ENCODE peak calls at places on chromosome 5, in six cellular contexts. One of them, this sample, is unnamed.

GRCh38 chr5:146825033-146825432 is 53.5 kb downstream of the PPP2R2B start:
- DNase-seq in GM10248: no peak
- DNase-seq in Calu3: peak
- DNase-seq in activated B cell treated with CpG ODN at 0.5 μM for 24 hours: no peak
- DNase-seq in fibroblast of lung: peak
- DNase-seq in lower lobe of right lung: no peak
- DNase-seq in this sample: peak

GRCh38 chr5:122156724-122157325 is 27.5 kb downstream of the ZNF474 start:
- DNase-seq in GM10248: no peak
- DNase-seq in Calu3: peak
- DNase-seq in activated B cell treated with CpG ODN at 0.5 μM for 24 hours: no peak
- DNase-seq in fibroblast of lung: peak
- DNase-seq in lower lobe of right lung: no peak
- DNase-seq in this sample: peak

GRCh38 chr5:50767588-50767987 is 101.2 kb downstream of the PARP8 start:
- DNase-seq in GM10248: no peak
- DNase-seq in Calu3: no peak
- DNase-seq in activated B cell treated with CpG ODN at 0.5 μM for 24 hours: no peak
- DNase-seq in fibroblast of lung: no peak
- DNase-seq in lower lobe of right lung: no peak
- DNase-seq in this sample: no peak

GRCh38 chr5:156378159-156378558 is 51.2 kb downstream of the SGCD start:
- DNase-seq in GM10248: no peak
- DNase-seq in Calu3: no peak
- DNase-seq in activated B cell treated with CpG ODN at 0.5 μM for 24 hours: no peak
- DNase-seq in fibroblast of lung: no peak
- DNase-seq in lower lobe of right lung: no peak
- DNase-seq in this sample: no peak

GRCh38 chr5:64635056-64635686 is 55.1 kb upstream of the SHISAL2B start:
- DNase-seq in GM10248: peak
- DNase-seq in Calu3: no peak
- DNase-seq in activated B cell treated with CpG ODN at 0.5 μM for 24 hours: no peak
- DNase-seq in fibroblast of lung: peak
- DNase-seq in lower lobe of right lung: no peak
- DNase-seq in this sample: no peak

GRCh38 chr5:69231281-69231680 is 3.4 kb upstream of the CDK7 start:
- DNase-seq in GM10248: no peak
- DNase-seq in Calu3: no peak
- DNase-seq in activated B cell treated with CpG ODN at 0.5 μM for 24 hours: no peak
- DNase-seq in fibroblast of lung: no peak
- DNase-seq in lower lobe of right lung: no peak
- DNase-seq in this sample: no peak

GRCh38 chr5:145712245-145712644 is 122.9 kb downstream of the PRELID2 start:
- DNase-seq in GM10248: no peak
- DNase-seq in Calu3: no peak
- DNase-seq in activated B cell treated with CpG ODN at 0.5 μM for 24 hours: no peak
- DNase-seq in fibroblast of lung: no peak
- DNase-seq in lower lobe of right lung: no peak
- DNase-seq in this sample: no peak

GRCh38 chr5:19885040-19885824 is 102.8 kb downstream of the CDH18 start:
- DNase-seq in GM10248: no peak
- DNase-seq in Calu3: no peak
- DNase-seq in activated B cell treated with CpG ODN at 0.5 μM for 24 hours: no peak
- DNase-seq in fibroblast of lung: no peak
- DNase-seq in lower lobe of right lung: no peak
- DNase-seq in this sample: no peak

GRCh38 chr5:91160751-91161285 is 222.3 kb downstream of the ARRDC3 start:
- DNase-seq in GM10248: no peak
- DNase-seq in Calu3: no peak
- DNase-seq in activated B cell treated with CpG ODN at 0.5 μM for 24 hours: no peak
- DNase-seq in fibroblast of lung: no peak
- DNase-seq in lower lobe of right lung: no peak
- DNase-seq in this sample: no peak

GRCh38 chr5:88452820-88453219 is 184.2 kb upstream of the TMEM161B start:
- DNase-seq in GM10248: no peak
- DNase-seq in Calu3: peak
- DNase-seq in activated B cell treated with CpG ODN at 0.5 μM for 24 hours: no peak
- DNase-seq in fibroblast of lung: no peak
- DNase-seq in lower lobe of right lung: no peak
- DNase-seq in this sample: peak

GRCh38 chr5:68894673-68895072 is 199.1 kb upstream of the SLC30A5 start:
- DNase-seq in GM10248: no peak
- DNase-seq in Calu3: no peak
- DNase-seq in activated B cell treated with CpG ODN at 0.5 μM for 24 hours: no peak
- DNase-seq in fibroblast of lung: no peak
- DNase-seq in lower lobe of right lung: no peak
- DNase-seq in this sample: no peak

GRCh38 chr5:178206166-178207101 is 2.1 kb downstream of the HNRNPAB start:
- DNase-seq in GM10248: no peak
- DNase-seq in Calu3: no peak
- DNase-seq in activated B cell treated with CpG ODN at 0.5 μM for 24 hours: no peak
- DNase-seq in fibroblast of lung: peak
- DNase-seq in lower lobe of right lung: no peak
- DNase-seq in this sample: no peak

GRCh38 chr5:14439087-14439841 is 142.3 kb upstream of the OTULINL start:
- DNase-seq in GM10248: no peak
- DNase-seq in Calu3: no peak
- DNase-seq in activated B cell treated with CpG ODN at 0.5 μM for 24 hours: no peak
- DNase-seq in fibroblast of lung: peak
- DNase-seq in lower lobe of right lung: no peak
- DNase-seq in this sample: no peak

GRCh38 chr5:121797677-121798518 is 53.8 kb upstream of the FTMT start:
- DNase-seq in GM10248: no peak
- DNase-seq in Calu3: no peak
- DNase-seq in activated B cell treated with CpG ODN at 0.5 μM for 24 hours: no peak
- DNase-seq in fibroblast of lung: no peak
- DNase-seq in lower lobe of right lung: no peak
- DNase-seq in this sample: no peak

GRCh38 chr5:20554001-20554400 is 566.0 kb upstream of the CDH18 start:
- DNase-seq in GM10248: no peak
- DNase-seq in Calu3: no peak
- DNase-seq in activated B cell treated with CpG ODN at 0.5 μM for 24 hours: no peak
- DNase-seq in fibroblast of lung: peak
- DNase-seq in lower lobe of right lung: no peak
- DNase-seq in this sample: no peak

GRCh38 chr5:115648072-115648471 is 22.2 kb upstream of the TMED7 start:
- DNase-seq in GM10248: no peak
- DNase-seq in Calu3: no peak
- DNase-seq in activated B cell treated with CpG ODN at 0.5 μM for 24 hours: no peak
- DNase-seq in fibroblast of lung: no peak
- DNase-seq in lower lobe of right lung: no peak
- DNase-seq in this sample: no peak

GRCh38 chr5:5939724-5940370 is 438.5 kb downstream of the MED10 start:
- DNase-seq in GM10248: no peak
- DNase-seq in Calu3: no peak
- DNase-seq in activated B cell treated with CpG ODN at 0.5 μM for 24 hours: no peak
- DNase-seq in fibroblast of lung: no peak
- DNase-seq in lower lobe of right lung: no peak
- DNase-seq in this sample: no peak

GRCh38 chr5:54049963-54050362 is 260.4 kb downstream of the ARL15 start:
- DNase-seq in GM10248: no peak
- DNase-seq in Calu3: no peak
- DNase-seq in activated B cell treated with CpG ODN at 0.5 μM for 24 hours: no peak
- DNase-seq in fibroblast of lung: peak
- DNase-seq in lower lobe of right lung: no peak
- DNase-seq in this sample: no peak

GRCh38 chr5:8773091-8773615 is 772.7 kb downstream of the SEMA5A start:
- DNase-seq in GM10248: no peak
- DNase-seq in Calu3: no peak
- DNase-seq in activated B cell treated with CpG ODN at 0.5 μM for 24 hours: no peak
- DNase-seq in fibroblast of lung: no peak
- DNase-seq in lower lobe of right lung: no peak
- DNase-seq in this sample: no peak

GRCh38 chr5:143002459-143003327 is 232.5 kb downstream of the ARHGAP26 start:
- DNase-seq in GM10248: peak
- DNase-seq in Calu3: peak
- DNase-seq in activated B cell treated with CpG ODN at 0.5 μM for 24 hours: no peak
- DNase-seq in fibroblast of lung: peak
- DNase-seq in lower lobe of right lung: peak
- DNase-seq in this sample: no peak

GRCh38 chr5:73205309-73205708 is 32.3 kb downstream of the TMEM174 start:
- DNase-seq in GM10248: no peak
- DNase-seq in Calu3: no peak
- DNase-seq in activated B cell treated with CpG ODN at 0.5 μM for 24 hours: no peak
- DNase-seq in fibroblast of lung: no peak
- DNase-seq in lower lobe of right lung: no peak
- DNase-seq in this sample: no peak

GRCh38 chr5:132687995-132688394 is 14.2 kb downstream of the IL4 start:
- DNase-seq in GM10248: no peak
- DNase-seq in Calu3: no peak
- DNase-seq in activated B cell treated with CpG ODN at 0.5 μM for 24 hours: no peak
- DNase-seq in fibroblast of lung: no peak
- DNase-seq in lower lobe of right lung: no peak
- DNase-seq in this sample: no peak

DNA sequence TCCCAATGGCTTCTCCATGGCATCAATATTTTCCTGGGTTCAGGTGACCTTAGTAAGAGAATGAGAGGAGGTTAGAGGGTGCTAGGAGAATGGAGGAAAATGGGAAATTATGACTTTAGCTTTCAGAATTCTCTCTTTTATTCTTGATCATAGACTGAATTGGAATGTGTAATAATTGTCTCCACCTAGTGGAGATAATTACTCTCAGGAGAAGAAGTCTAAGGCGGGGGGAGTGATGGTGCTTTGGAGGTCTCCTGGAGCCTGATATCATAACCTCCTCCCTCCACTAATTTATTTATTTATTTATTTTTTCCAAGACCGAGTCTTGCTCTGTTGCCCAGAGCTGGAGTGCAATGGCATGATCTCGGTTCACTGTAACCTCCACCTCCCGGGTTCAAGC is 221.3 kb downstream of the GRIA1 start:
- DNase-seq in GM10248: no peak
- DNase-seq in Calu3: no peak
- DNase-seq in activated B cell treated with CpG ODN at 0.5 μM for 24 hours: no peak
- DNase-seq in fibroblast of lung: peak
- DNase-seq in lower lobe of right lung: no peak
- DNase-seq in this sample: no peak
- TF ChIP-seq CTCF in GM10248: no peak
- TF ChIP-seq CTCF in Calu3: no peak
- TF ChIP-seq CTCF in activated B cell treated with CpG ODN at 0.5 μM for 24 hours: no peak
- TF ChIP-seq CTCF in fibroblast of lung: no peak
- TF ChIP-seq CTCF in lower lobe of right lung: peak
- TF ChIP-seq CTCF in this sample: no peak

GRCh38 chr5:57327934-57328333 is 154.1 kb downstream of the GPBP1 start:
- DNase-seq in GM10248: no peak
- DNase-seq in Calu3: peak
- DNase-seq in activated B cell treated with CpG ODN at 0.5 μM for 24 hours: no peak
- DNase-seq in fibroblast of lung: peak
- DNase-seq in lower lobe of right lung: no peak
- DNase-seq in this sample: no peak
- TF ChIP-seq CTCF in GM10248: no peak
- TF ChIP-seq CTCF in Calu3: no peak
- TF ChIP-seq CTCF in activated B cell treated with CpG ODN at 0.5 μM for 24 hours: no peak
- TF ChIP-seq CTCF in fibroblast of lung: no peak
- TF ChIP-seq CTCF in lower lobe of right lung: no peak
- TF ChIP-seq CTCF in this sample: no peak

GRCh38 chr5:144703776-144704175 is 533.1 kb downstream of the KCTD16 start:
- DNase-seq in GM10248: no peak
- DNase-seq in Calu3: no peak
- DNase-seq in activated B cell treated with CpG ODN at 0.5 μM for 24 hours: no peak
- DNase-seq in fibroblast of lung: no peak
- DNase-seq in lower lobe of right lung: no peak
- DNase-seq in this sample: no peak

GRCh38 chr5:144698454-144698853 is 527.8 kb downstream of the KCTD16 start:
- DNase-seq in GM10248: no peak
- DNase-seq in Calu3: no peak
- DNase-seq in activated B cell treated with CpG ODN at 0.5 μM for 24 hours: no peak
- DNase-seq in fibroblast of lung: no peak
- DNase-seq in lower lobe of right lung: no peak
- DNase-seq in this sample: no peak

GRCh38 chr5:144691936-144692335 is 521.3 kb downstream of the KCTD16 start:
- DNase-seq in GM10248: no peak
- DNase-seq in Calu3: no peak
- DNase-seq in activated B cell treated with CpG ODN at 0.5 μM for 24 hours: no peak
- DNase-seq in fibroblast of lung: peak
- DNase-seq in lower lobe of right lung: no peak
- DNase-seq in this sample: no peak

GRCh38 chr5:144697847-144698262 is 527.2 kb downstream of the KCTD16 start:
- DNase-seq in GM10248: no peak
- DNase-seq in Calu3: no peak
- DNase-seq in activated B cell treated with CpG ODN at 0.5 μM for 24 hours: no peak
- DNase-seq in fibroblast of lung: peak
- DNase-seq in lower lobe of right lung: no peak
- DNase-seq in this sample: no peak
- TF ChIP-seq CTCF in GM10248: no peak
- TF ChIP-seq CTCF in Calu3: no peak
- TF ChIP-seq CTCF in activated B cell treated with CpG ODN at 0.5 μM for 24 hours: no peak
- TF ChIP-seq CTCF in fibroblast of lung: peak
- TF ChIP-seq CTCF in lower lobe of right lung: no peak
- TF ChIP-seq CTCF in this sample: no peak

GRCh38 chr5:149429839-149430721 is 51.0 kb upstream of the IL17B start:
- DNase-seq in GM10248: no peak
- DNase-seq in Calu3: no peak
- DNase-seq in activated B cell treated with CpG ODN at 0.5 μM for 24 hours: no peak
- DNase-seq in fibroblast of lung: peak
- DNase-seq in lower lobe of right lung: peak
- DNase-seq in this sample: no peak
- TF ChIP-seq CTCF in GM10248: no peak
- TF ChIP-seq CTCF in Calu3: no peak
- TF ChIP-seq CTCF in activated B cell treated with CpG ODN at 0.5 μM for 24 hours: no peak
- TF ChIP-seq CTCF in fibroblast of lung: peak
- TF ChIP-seq CTCF in lower lobe of right lung: peak
- TF ChIP-seq CTCF in this sample: no peak

GRCh38 chr5:169195601-169196000 is 105.3 kb downstream of the SLIT3 start:
- DNase-seq in GM10248: no peak
- DNase-seq in Calu3: no peak
- DNase-seq in activated B cell treated with CpG ODN at 0.5 μM for 24 hours: no peak
- DNase-seq in fibroblast of lung: no peak
- DNase-seq in lower lobe of right lung: no peak
- DNase-seq in this sample: no peak

GRCh38 chr5:169200086-169200778 is 100.7 kb downstream of the SLIT3 start:
- DNase-seq in GM10248: no peak
- DNase-seq in Calu3: no peak
- DNase-seq in activated B cell treated with CpG ODN at 0.5 μM for 24 hours: no peak
- DNase-seq in fibroblast of lung: no peak
- DNase-seq in lower lobe of right lung: no peak
- DNase-seq in this sample: no peak

GRCh38 chr5:169201597-169201996 is 99.3 kb downstream of the SLIT3 start:
- DNase-seq in GM10248: no peak
- DNase-seq in Calu3: no peak
- DNase-seq in activated B cell treated with CpG ODN at 0.5 μM for 24 hours: no peak
- DNase-seq in fibroblast of lung: no peak
- DNase-seq in lower lobe of right lung: no peak
- DNase-seq in this sample: no peak

GRCh38 chr5:169196059-169196458 is 104.9 kb downstream of the SLIT3 start:
- DNase-seq in GM10248: no peak
- DNase-seq in Calu3: no peak
- DNase-seq in activated B cell treated with CpG ODN at 0.5 μM for 24 hours: no peak
- DNase-seq in fibroblast of lung: no peak
- DNase-seq in lower lobe of right lung: no peak
- DNase-seq in this sample: no peak

DNA sequence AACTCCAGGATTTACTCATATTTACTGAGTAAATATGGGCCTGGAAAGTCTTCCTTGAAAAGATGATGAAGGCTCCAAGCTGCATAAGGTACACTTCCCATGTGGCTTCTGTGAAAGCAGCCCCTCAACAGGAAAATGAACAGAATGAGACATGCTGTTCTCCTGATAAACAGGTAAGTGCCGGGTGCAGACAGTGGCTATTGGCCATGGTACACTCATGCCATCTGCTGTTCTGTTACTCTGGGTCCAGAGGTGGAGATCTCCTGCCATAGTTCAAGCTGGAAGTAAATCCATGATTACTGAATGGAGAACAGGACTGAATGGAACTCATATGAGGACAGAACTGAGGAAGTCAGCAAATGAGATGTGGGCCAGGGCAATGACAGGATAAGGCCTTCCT is 103.6 kb downstream of the SLIT3 start:
- DNase-seq in GM10248: no peak
- DNase-seq in Calu3: peak
- DNase-seq in activated B cell treated with CpG ODN at 0.5 μM for 24 hours: no peak
- DNase-seq in fibroblast of lung: no peak
- DNase-seq in lower lobe of right lung: no peak
- DNase-seq in this sample: no peak
- TF ChIP-seq CTCF in GM10248: no peak
- TF ChIP-seq CTCF in Calu3: no peak
- TF ChIP-seq CTCF in activated B cell treated with CpG ODN at 0.5 μM for 24 hours: no peak
- TF ChIP-seq CTCF in fibroblast of lung: no peak
- TF ChIP-seq CTCF in lower lobe of right lung: peak
- TF ChIP-seq CTCF in this sample: no peak